ENCODE peak calls at places on chromosomes 3 and 15, in six cellular contexts. J is naive thymus-derived CD4-positive, alpha-beta T cell; Q is mesendoderm; F is heart right ventricle; O is ovary; N is AG04450. U is an unnamed sample.

GRCh38 chr3:37559461-37559860 is 302.2 kb upstream of the CTDSPL start:
- DNase-seq in Q (no peak), J (no peak), O (no peak), N (no peak), F (no peak), U (no peak)

GRCh38 chr15:92614301-92614700 is 41.3 kb downstream of the FAM174B start:
- DNase-seq in N (no peak), Q (no peak), F (no peak), O (no peak), J (no peak), U (no peak)

GRCh38 chr15:56775632-56776031 is 42.3 kb upstream of the ZNF280D start:
- DNase-seq in F (no peak), N (no peak), Q (no peak), O (no peak), J (no peak), U (no peak)

GRCh38 chr3:143478124-143478693 is 358.6 kb downstream of the CHST2 start:
- DNase-seq in J (no peak), Q (peak; percentile 27), F (no peak), O (no peak), N (no peak), U (no peak)

GRCh38 chr3:29283297-29283681 is 2.4 kb downstream of the RBMS3 start:
- DNase-seq in J (no peak), Q (no peak), F (no peak), N (no peak), O (no peak), U (no peak)

GRCh38 chr3:20222274-20222673 is 36.3 kb upstream of the SGO1 start:
- DNase-seq in O (no peak), N (no peak), F (no peak), J (no peak), Q (peak; percentile 55), U (no peak)

GRCh38 chr3:111859974-111860859 is 1.2 kb downstream of the PHLDB2 start:
- DNase-seq in Q (peak; percentile 99), O (peak; percentile 82), N (no peak), F (peak; percentile 68), J (peak; percentile 32), U (peak; percentile 93)

GRCh38 chr15:80875568-80875967 is 96.4 kb downstream of the CEMIP start:
- DNase-seq in F (peak; percentile 19), O (peak; percentile 78), N (no peak), J (no peak), Q (no peak), U (no peak)

GRCh38 chr3:58386966-58387365 is 46.7 kb downstream of the PDHB start:
- DNase-seq in Q (peak; percentile 66), J (no peak), N (peak; percentile 41), O (peak; percentile 24), F (no peak), U (no peak)

GRCh38 chr3:184688251-184688851 is 23.5 kb downstream of the MAGEF1 start:
- DNase-seq in Q (peak; percentile 81), O (peak; percentile 35), N (peak; percentile 66), F (no peak), J (no peak), U (peak; percentile 56)

GRCh38 chr3:43296565-43296964 is 10.2 kb downstream of the SNRK start:
- DNase-seq in N (no peak), J (peak; percentile 86), O (no peak), Q (no peak), F (no peak), U (no peak)

GRCh38 chr15:99343836-99344551 is 92.7 kb downstream of the LRRC28 start:
- DNase-seq in J (peak; percentile 61), F (peak; percentile 48), O (no peak), N (no peak), Q (peak; percentile 48), U (no peak)

GRCh38 chr15:51025454-51025846 is 69.3 kb downstream of the TNFAIP8L3 start:
- DNase-seq in J (no peak), Q (no peak), O (no peak), F (no peak), N (no peak), U (no peak)

GRCh38 chr3:129461461-129462146 is 21.6 kb downstream of the IFT122 start:
- DNase-seq in N (no peak), Q (no peak), J (no peak), O (no peak), F (peak; percentile 51), U (no peak)

GRCh38 chr3:194249323-194250103 is 101.6 kb downstream of the CPN2 start:
- DNase-seq in F (no peak), O (no peak), N (no peak), Q (no peak), J (no peak), U (peak; percentile 51)

GRCh38 chr3:40108643-40109042 is 200.9 kb upstream of the EIF1B start:
- DNase-seq in F (no peak), N (no peak), Q (no peak), O (no peak), J (no peak), U (no peak)

GRCh38 chr3:112086018-112086854 is at the start of gene C3orf52:
- DNase-seq in O (peak; percentile 64), F (peak; percentile 85), J (peak; percentile 46), N (peak; percentile 29), Q (peak; percentile 96), U (peak; percentile 69)

GRCh38 chr15:77358545-77359240 is 61.2 kb downstream of the PEAK1 start:
- DNase-seq in J (no peak), F (no peak), N (no peak), O (no peak), Q (no peak), U (no peak)

GRCh38 chr3:72317491-72317890 is 530.8 kb downstream of the SHQ1 start:
- DNase-seq in N (no peak), F (no peak), Q (no peak), J (no peak), O (no peak), U (no peak)

GRCh38 chr3:129633751-129634481 is 27.4 kb upstream of the PLXND1 start:
- DNase-seq in J (no peak), O (no peak), N (no peak), F (no peak), Q (peak; percentile 47), U (no peak)

GRCh38 chr3:186053954-186054353 is 54.9 kb downstream of the ETV5 start:
- DNase-seq in Q (peak; percentile 54), O (no peak), J (no peak), F (no peak), N (peak; percentile 38), U (peak; percentile 41)

GRCh38 chr3:14810070-14810732 is 8.6 kb upstream of the FGD5 start:
- DNase-seq in N (no peak), F (peak; percentile 59), J (no peak), Q (peak; percentile 59), O (peak; percentile 41), U (no peak)

GRCh38 chr3:14812196-14812785 is 6.5 kb upstream of the FGD5 start:
- DNase-seq in O (peak; percentile 11), F (no peak), J (no peak), Q (no peak), N (no peak), U (no peak)

GRCh38 chr3:14811733-14812132 is 7.0 kb upstream of the FGD5 start:
- DNase-seq in O (peak; percentile 18), Q (peak; percentile 33), F (no peak), J (no peak), N (no peak), U (no peak)

GRCh38 chr3:14808502-14809266 is 10.1 kb upstream of the FGD5 start:
- DNase-seq in J (no peak), N (no peak), O (no peak), F (no peak), Q (no peak), U (no peak)

DNA sequence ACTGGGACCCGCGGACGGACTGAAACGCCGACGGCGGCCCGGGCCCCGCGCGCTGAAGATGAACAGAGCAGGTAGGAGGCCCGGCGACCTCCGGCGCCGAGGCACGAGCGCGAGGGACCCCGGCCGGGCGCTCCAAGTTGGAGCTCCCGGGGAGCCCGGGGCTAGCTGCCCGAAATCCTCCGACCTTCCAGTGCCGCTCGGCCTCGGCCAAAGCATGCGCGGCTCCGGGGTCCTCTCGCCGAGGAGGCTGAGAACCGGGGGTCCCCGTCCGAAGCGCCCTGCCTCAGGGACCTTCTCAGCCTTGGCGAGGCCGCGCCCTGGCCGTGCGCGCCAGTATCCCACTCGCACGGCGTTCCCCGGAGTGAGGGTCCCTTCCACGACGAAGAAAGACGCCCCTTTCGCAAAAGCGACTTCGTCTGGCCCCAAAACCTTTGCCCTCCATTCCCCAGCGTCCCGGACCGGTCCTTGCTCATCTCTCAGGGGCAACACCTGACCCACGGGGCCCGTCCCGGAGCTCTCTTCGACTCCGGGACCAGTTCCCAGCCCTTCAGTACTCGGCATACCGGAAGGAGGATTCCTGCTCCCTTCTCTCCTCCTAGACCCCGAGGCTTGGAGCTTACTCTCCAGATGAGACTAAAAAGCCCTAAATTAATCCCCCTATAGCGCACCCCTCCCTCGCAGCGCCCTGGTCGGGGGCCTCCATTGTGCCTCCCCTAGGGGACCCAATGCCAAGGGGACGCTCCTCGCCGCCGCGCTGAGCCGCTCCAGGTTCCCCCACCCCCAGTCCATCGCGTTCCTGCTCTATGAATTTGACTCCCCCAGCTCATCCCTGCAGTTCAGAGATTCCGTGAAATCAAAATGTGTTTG is 7.7 kb upstream of the FGD5 start:
- DNase-seq in N (no peak), J (no peak), O (peak; percentile 47), Q (peak; percentile 58), F (peak; percentile 26), U (no peak)
- H3K27me3 ChIP-seq in N (peaks cover 34% of the 10 kb centered on the region), J (no peaks in the 10 kb centered on the region), O (no peaks in the 10 kb centered on the region), Q (no peaks in the 10 kb centered on the region), F (peaks cover 22% of the 10 kb centered on the region), U (no peaks in the 10 kb centered on the region)

GRCh38 chr15:84598250-84598649 is 2.6 kb upstream of the ZSCAN2 start:
- DNase-seq in Q (peak; percentile 69), J (peak; percentile 72), N (no peak), O (no peak), F (no peak), U (no peak)

GRCh38 chr15:84600687-84601554 is at the start of gene ZSCAN2:
- DNase-seq in J (peak; percentile 93), F (peak; percentile 94), N (peak; percentile 77), O (peak; percentile 95), Q (peak; percentile 98), U (peak; percentile 96)

GRCh38 chr15:84600331-84600686 is 500 bp upstream of the ZSCAN2 start:
- DNase-seq in Q (peak; percentile 83), O (peak; percentile 88), J (no peak), N (peak; percentile 59), F (peak; percentile 81), U (peak; percentile 83)

GRCh38 chr15:84599906-84600305 is 903 bp upstream of the ZSCAN2 start:
- DNase-seq in J (no peak), Q (no peak), N (no peak), F (no peak), O (no peak), U (no peak)

GRCh38 chr15:84598993-84599392 is 1.8 kb upstream of the ZSCAN2 start:
- DNase-seq in N (peak; percentile 20), J (no peak), O (peak; percentile 37), F (no peak), Q (peak; percentile 75), U (peak; percentile 75)
- H3K27ac ChIP-seq in N (no peak overlapping the region), J (peak overlapping the region; percentile 72), O (no peak overlapping the region), F (peak overlapping the region; percentile 36), Q (no peak overlapping the region), U (no peak overlapping the region)

GRCh38 chr15:45307230-45307924 is 55.3 kb downstream of the SLC28A2 start:
- DNase-seq in N (peak; percentile 3), Q (no peak), J (peak; percentile 3), F (no peak), O (no peak), U (no peak)
- H3K4me3 ChIP-seq in N (peak overlapping the region; percentile 27), Q (no peak overlapping the region), J (peak overlapping the region; percentile 15), F (peak overlapping the region; percentile 18), O (no peak overlapping the region), U (no peak overlapping the region)

GRCh38 chr3:151106311-151106710 is 20.8 kb downstream of the MED12L start:
- DNase-seq in N (no peak), F (no peak), Q (peak; percentile 41), O (no peak), J (no peak), U (no peak)
- H3K27me3 ChIP-seq in N (peaks cover 20% of the 10 kb centered on the region), F (no peaks in the 10 kb centered on the region), Q (no peaks in the 10 kb centered on the region), O (no peaks in the 10 kb centered on the region), J (no peaks in the 10 kb centered on the region), U (no peaks in the 10 kb centered on the region)